ENCODE peak calls at places on chromosomes 1 and 21, in seven cellular contexts. Q is bronchial epithelial cell, J is C1 segment of cervical spinal cord, K is hypothalamus, H is endothelial cell, G is fibroblast of lung, P is gastrocnemius medialis. D is an unnamed sample.

GRCh38 chr21:35217504-35218060 is 168.5 kb upstream of the RUNX1 start:
- DNase-seq in Q (peak), J (no peak), K (no peak), H (no peak), G (peak), P (peak), D (no peak)

GRCh38 chr1:42957880-42958487 is 684 bp downstream of the SLC2A1 start:
- DNase-seq in Q (no peak), J (no peak), K (no peak), H (peak), G (peak), P (no peak), D (peak)

GRCh38 chr1:157460381-157460780 is 91.9 kb downstream of the FCRL5 start:
- DNase-seq in Q (no peak), J (no peak), K (no peak), H (no peak), G (no peak), P (no peak), D (no peak)

GRCh38 chr1:41626616-41627375 is 142.3 kb upstream of the EDN2 start:
- DNase-seq in Q (peak), J (no peak), K (no peak), H (no peak), G (no peak), P (no peak), D (no peak)

GRCh38 chr1:241413386-241413785 is 56.4 kb upstream of the RGS7 start:
- DNase-seq in Q (no peak), J (no peak), K (no peak), H (no peak), G (peak), P (no peak), D (no peak)

GRCh38 chr1:214549604-214550338 is 1.6 kb downstream of the PTPN14 start:
- DNase-seq in Q (no peak), J (no peak), K (no peak), H (no peak), G (peak), P (no peak), D (no peak)

GRCh38 chr1:39729030-39729429 is 9.7 kb upstream of the PPIE start:
- DNase-seq in Q (peak), J (no peak), K (no peak), H (no peak), G (no peak), P (no peak), D (no peak)

GRCh38 chr1:151142411-151143056 is 3.9 kb downstream of the SEMA6C start:
- DNase-seq in Q (no peak), J (no peak), K (no peak), H (no peak), G (no peak), P (peak), D (no peak)

GRCh38 chr1:113519561-113519960 is 129.2 kb downstream of the MAGI3 start:
- DNase-seq in Q (peak), J (no peak), K (no peak), H (no peak), G (peak), P (no peak), D (no peak)

GRCh38 chr1:25695991-25696330 is 79.4 kb downstream of the MAN1C1 start:
- DNase-seq in Q (peak), J (peak), K (no peak), H (no peak), G (peak), P (no peak), D (no peak)

GRCh38 chr1:33823401-33823800 is 40.5 kb upstream of the HMGB4 start:
- DNase-seq in Q (no peak), J (no peak), K (no peak), H (no peak), G (no peak), P (no peak), D (no peak)

GRCh38 chr1:11406845-11407244 is 72.1 kb upstream of the DISP3 start:
- DNase-seq in Q (no peak), J (no peak), K (no peak), H (no peak), G (no peak), P (no peak), D (no peak)

GRCh38 chr1:219000606-219001005 is 173.1 kb upstream of the LYPLAL1 start:
- DNase-seq in Q (peak), J (no peak), K (no peak), H (no peak), G (no peak), P (no peak), D (no peak)

GRCh38 chr1:99661780-99662179 is 15.9 kb downstream of the PALMD start:
- DNase-seq in Q (peak), J (no peak), K (no peak), H (no peak), G (peak), P (no peak), D (no peak)

GRCh38 chr21:25907573-25908275 is 173.0 kb downstream of the GABPA start:
- DNase-seq in Q (no peak), J (no peak), K (no peak), H (no peak), G (peak), P (no peak), D (no peak)

GRCh38 chr1:119631086-119631432 is 17.0 kb downstream of the ZNF697 start:
- DNase-seq in Q (no peak), J (no peak), K (no peak), H (no peak), G (no peak), P (no peak), D (no peak)

GRCh38 chr1:39047374-39048229 is 21.5 kb downstream of the NDUFS5 start:
- DNase-seq in Q (peak), J (peak), K (no peak), H (no peak), G (peak), P (peak), D (no peak)

GRCh38 chr1:44985747-44986359 is 542 bp downstream of the EIF2B3 start:
- DNase-seq in Q (peak), J (no peak), K (no peak), H (no peak), G (no peak), P (no peak), D (no peak)

GRCh38 chr1:109610609-109611307 is 8.7 kb downstream of the GNAT2 start:
- DNase-seq in Q (no peak), J (no peak), K (no peak), H (no peak), G (no peak), P (no peak), D (no peak)

GRCh38 chr1:101264699-101265098 is 27.9 kb downstream of the S1PR1 start:
- DNase-seq in Q (peak), J (no peak), K (no peak), H (no peak), G (no peak), P (no peak), D (no peak)

GRCh38 chr1:216183427-216183826 is 239.8 kb downstream of the USH2A start:
- DNase-seq in Q (peak), J (no peak), K (no peak), H (no peak), G (peak), P (no peak), D (peak)